ENCODE peak calls at places on chromosome 1, in six cellular contexts. S is astrocyte, P is fibroblast of lung, Q is sigmoid colon, N is stomach, M is HCT116. W is an unnamed sample.

GRCh38 chr1:160874935-160875334 is 10.0 kb downstream of the ITLN1 start:
- DNase-seq in S (no peak), P (no peak), N (no peak), M (no peak), Q (no peak), W (no peak)

GRCh38 chr1:228281631-228282328 is 73.9 kb downstream of the OBSCN start:
- DNase-seq in N (peak; percentile 23), Q (no peak), P (no peak), M (no peak), S (no peak), W (peak; percentile 69)

GRCh38 chr1:5479876-5480275 is 512.3 kb downstream of the NPHP4 start:
- DNase-seq in S (no peak), M (no peak), P (no peak), N (no peak), Q (no peak), W (no peak)

GRCh38 chr1:204194080-204194479 is 2.2 kb downstream of the KISS1 start:
- DNase-seq in N (peak; percentile 84), S (no peak), Q (no peak), M (no peak), P (no peak), W (no peak)

GRCh38 chr1:18434041-18434440 is 46.7 kb upstream of the KLHDC7A start:
- DNase-seq in N (no peak), S (no peak), P (no peak), M (no peak), Q (no peak), W (no peak)

GRCh38 chr1:160104520-160104885 is 6.1 kb upstream of the IGSF8 start:
- DNase-seq in N (no peak), M (no peak), P (no peak), Q (no peak), S (no peak), W (no peak)

GRCh38 chr1:35807614-35808375 is at the start of gene AGO4:
- DNase-seq in S (peak; percentile 42), N (peak; percentile 58), Q (peak; percentile 74), P (peak; percentile 36), M (no peak), W (peak; percentile 81)

GRCh38 chr1:244460195-244460594 is 878 bp upstream of the CATSPERE start:
- DNase-seq in N (no peak), S (no peak), M (no peak), Q (no peak), P (no peak), W (no peak)

GRCh38 chr1:9037476-9038337 is 11.5 kb upstream of the SLC2A7 start:
- DNase-seq in P (no peak), M (no peak), N (no peak), S (no peak), Q (no peak), W (peak; percentile 72)

GRCh38 chr1:153431427-153431826 is 15.1 kb downstream of the S100A7A start:
- DNase-seq in S (no peak), Q (no peak), P (no peak), N (no peak), M (no peak), W (no peak)

GRCh38 chr1:81799939-81800740 is 594 bp upstream of the ADGRL2 start:
- DNase-seq in S (peak; percentile 66), P (peak; percentile 86), Q (peak; percentile 85), M (no peak), N (peak; percentile 45), W (peak; percentile 84)

GRCh38 chr1:16151200-16151708 is 4.6 kb downstream of the EPHA2 start:
- DNase-seq in P (peak; percentile 53), Q (no peak), N (no peak), M (no peak), S (no peak), W (peak; percentile 80)

GRCh38 chr1:236030572-236030971 is 34.3 kb downstream of the NID1 start:
- DNase-seq in N (no peak), P (peak; percentile 91), Q (no peak), M (no peak), S (no peak), W (no peak)

GRCh38 chr1:36576118-36576517 is 93.4 kb upstream of the CSF3R start:
- DNase-seq in M (peak; percentile 43), P (peak; percentile 30), Q (no peak), N (peak; percentile 51), S (no peak), W (no peak)

GRCh38 chr1:232599178-232600041 is 30.5 kb downstream of the SIPA1L2 start:
- DNase-seq in M (no peak), Q (no peak), S (no peak), N (no peak), P (peak; percentile 49), W (no peak)

GRCh38 chr1:8155528-8156186 is 129.5 kb upstream of the ERRFI1 start:
- DNase-seq in S (peak; percentile 71), Q (no peak), N (peak; percentile 34), P (peak; percentile 29), M (no peak), W (no peak)

GRCh38 chr1:185562623-185563359 is 171.4 kb upstream of the HMCN1 start:
- DNase-seq in N (no peak), S (no peak), M (no peak), P (no peak), Q (no peak), W (no peak)

GRCh38 chr1:99745684-99746083 is 20.8 kb downstream of the FRRS1 start:
- DNase-seq in S (no peak), N (no peak), P (no peak), Q (no peak), M (no peak), W (no peak)

GRCh38 chr1:66642992-66643391 is 109.0 kb downstream of the SGIP1 start:
- DNase-seq in N (no peak), M (no peak), Q (no peak), P (no peak), S (no peak), W (no peak)

GRCh38 chr1:41713141-41713540 is 205.6 kb downstream of the HIVEP3 start:
- DNase-seq in M (no peak), Q (no peak), N (no peak), S (no peak), P (no peak), W (no peak)

GRCh38 chr1:209103135-209103534 is 480.4 kb upstream of the CAMK1G start:
- DNase-seq in P (no peak), S (no peak), N (no peak), Q (no peak), M (no peak), W (no peak)

GRCh38 chr1:229001467-229001866 is 266.2 kb downstream of the RHOU start:
- DNase-seq in N (no peak), S (no peak), Q (no peak), P (no peak), M (no peak), W (no peak)

GRCh38 chr1:199774433-199775089 is 252.9 kb upstream of the NR5A2 start:
- DNase-seq in N (no peak), Q (no peak), M (no peak), S (peak; percentile 73), P (peak; percentile 57), W (no peak)

GRCh38 chr1:226784081-226785049 is 45.3 kb upstream of the ITPKB start:
- DNase-seq in N (no peak), Q (peak; percentile 86), P (no peak), S (peak; percentile 14), M (no peak), W (no peak)

GRCh38 chr1:191869790-191870312 is 288.4 kb upstream of the RGS18 start:
- DNase-seq in N (no peak), M (no peak), S (no peak), P (no peak), Q (no peak), W (no peak)

GRCh38 chr1:52264530-52265115 is 101.4 kb downstream of the CC2D1B start:
- DNase-seq in Q (no peak), S (peak; percentile 10), N (no peak), M (no peak), P (peak; percentile 23), W (no peak)

GRCh38 chr1:116168277-116169032 is 57.3 kb downstream of the MAB21L3 start:
- DNase-seq in Q (peak; percentile 90), P (peak; percentile 69), S (no peak), N (peak; percentile 88), M (no peak), W (peak; percentile 94)

GRCh38 chr1:165324050-165324449 is 32.5 kb downstream of the LMX1A start:
- DNase-seq in P (no peak), N (no peak), S (no peak), M (no peak), Q (no peak), W (no peak)

GRCh38 chr1:213138892-213139291 is 87.9 kb downstream of the RPS6KC1 start:
- DNase-seq in M (no peak), Q (no peak), P (peak; percentile 36), S (peak; percentile 66), N (no peak), W (no peak)

GRCh38 chr1:39647247-39647646 is 7.8 kb upstream of the HEYL start:
- DNase-seq in P (no peak), M (no peak), N (no peak), S (no peak), Q (no peak), W (no peak)
- H3K27ac ChIP-seq in P (no peak overlapping the region), M (no peak overlapping the region), N (no peak overlapping the region), S (no peak overlapping the region), Q (peak overlapping the region; percentile 59), W (peak overlapping the region; percentile 51)

GRCh38 chr1:151581946-151582345 is 29.9 kb upstream of the SNX27 start:
- DNase-seq in N (no peak), M (no peak), P (no peak), S (no peak), Q (no peak), W (no peak)
- H3K27ac ChIP-seq in N (no peak overlapping the region), M (no peak overlapping the region), P (no peak overlapping the region), S (no peak overlapping the region), Q (no peak overlapping the region), W (no peak overlapping the region)

DNA sequence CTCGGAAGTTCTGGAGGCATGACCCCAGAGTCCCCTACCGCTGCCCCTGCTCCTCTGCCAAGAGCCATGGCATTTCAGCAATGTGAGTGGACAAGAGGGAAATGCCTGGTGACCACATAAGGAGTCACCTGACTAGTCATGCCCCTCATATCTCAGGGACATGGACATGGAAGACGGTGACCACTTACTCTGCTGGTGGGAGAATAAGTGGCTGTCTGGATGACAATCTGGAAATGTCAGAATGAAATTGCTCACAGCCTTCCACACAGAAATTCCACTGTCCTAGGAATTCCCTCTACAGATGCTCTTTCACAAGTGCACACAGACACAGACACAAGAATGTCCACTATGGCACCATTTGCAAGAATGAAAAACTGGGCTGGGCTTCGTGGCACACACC is 24.3 kb upstream of the PLEKHG5 start:
- DNase-seq in S (no peak), P (no peak), N (no peak), M (no peak), Q (no peak), W (peak; percentile 7)
- H3K27ac ChIP-seq in S (no peak overlapping the region), P (no peak overlapping the region), N (no peak overlapping the region), M (no peak overlapping the region), Q (no peak overlapping the region), W (no peak overlapping the region)

GRCh38 chr1:173353346-173353745 is 123.8 kb upstream of the PRDX6 start:
- DNase-seq in M (no peak), N (no peak), P (no peak), Q (no peak), S (peak; percentile 23), W (no peak)

GRCh38 chr1:173355281-173356031 is 121.7 kb upstream of the PRDX6 start:
- DNase-seq in M (no peak), S (peak; percentile 64), Q (no peak), P (no peak), N (no peak), W (no peak)

GRCh38 chr1:173356211-173356762 is 120.8 kb upstream of the PRDX6 start:
- DNase-seq in N (no peak), Q (no peak), M (no peak), S (peak; percentile 86), P (peak; percentile 9), W (no peak)

GRCh38 chr1:173360478-173361063 is 116.6 kb upstream of the PRDX6 start:
- DNase-seq in Q (no peak), M (no peak), S (no peak), P (no peak), N (no peak), W (no peak)

GRCh38 chr1:173354937-173355280 is 122.2 kb upstream of the PRDX6 start:
- DNase-seq in S (peak; percentile 84), P (no peak), N (no peak), Q (no peak), M (no peak), W (no peak)
- H3K27ac ChIP-seq in S (no peak overlapping the region), P (no peak overlapping the region), N (no peak overlapping the region), Q (no peak overlapping the region), M (no peak overlapping the region), W (no peak overlapping the region)

W was measured in kidney.